ENCODE peak calls at places on chromosome 17, in six cellular contexts. Y is body of pancreas, S is heart right ventricle, T is HCT116, Z is GM23338, U is fibroblast of lung. X is an unnamed sample.

GRCh38 chr17:3794890-3795757 is 5.9 kb downstream of the ITGAE start:
- DNase-seq in Z (no peak), U (no peak), Y (no peak), T (no peak), S (no peak), X (peak; percentile 94)

GRCh38 chr17:50360716-50361115 is 12.3 kb downstream of the MRPL27 start:
- DNase-seq in S (no peak), Y (peak; percentile 9), T (no peak), U (no peak), Z (no peak), X (no peak)

GRCh38 chr17:76982408-76983074 is 114.3 kb downstream of the MGAT5B start:
- DNase-seq in Y (no peak), T (no peak), Z (no peak), S (no peak), U (no peak), X (no peak)

GRCh38 chr17:58520843-58521430 is 6.5 kb upstream of the MTMR4 start:
- DNase-seq in S (no peak), U (no peak), T (no peak), Z (peak; percentile 83), Y (no peak), X (no peak)

GRCh38 chr17:10121971-10122707 is 76.3 kb downstream of the GAS7 start:
- DNase-seq in U (no peak), S (no peak), Y (no peak), T (no peak), Z (no peak), X (no peak)

GRCh38 chr17:79915850-79916430 is 76.7 kb upstream of the CBX4 start:
- DNase-seq in S (peak; percentile 52), U (peak; percentile 55), T (peak; percentile 72), Z (peak; percentile 77), Y (peak; percentile 52), X (peak; percentile 92)

GRCh38 chr17:59617141-59617757 is 2.4 kb upstream of the CLTC start:
- DNase-seq in S (no peak), Z (no peak), Y (no peak), U (no peak), T (no peak), X (no peak)

GRCh38 chr17:64498308-64499203 is 1.7 kb upstream of the POLG2 start:
- DNase-seq in T (no peak), Z (no peak), U (no peak), S (no peak), Y (no peak), X (no peak)

GRCh38 chr17:75273968-75274708 is 3.1 kb upstream of the MIF4GD start:
- DNase-seq in Z (no peak), T (no peak), U (peak; percentile 88), Y (no peak), S (no peak), X (no peak)

GRCh38 chr17:81510798-81511549 is 1.6 kb downstream of the ACTG1 start:
- DNase-seq in Y (peak; percentile 37), T (no peak), U (no peak), S (no peak), Z (no peak), X (peak; percentile 91)

GRCh38 chr17:17500999-17501605 is 4.9 kb upstream of the RASD1 start:
- DNase-seq in T (no peak), Z (no peak), S (no peak), U (no peak), Y (no peak), X (no peak)

GRCh38 chr17:58172369-58173071 is 5.7 kb downstream of the OR4D2 start:
- DNase-seq in U (peak; percentile 19), Y (no peak), T (peak; percentile 79), Z (peak; percentile 86), S (no peak), X (no peak)

GRCh38 chr17:37089998-37090397 is 141.2 kb downstream of the AATF start:
- DNase-seq in S (no peak), U (no peak), Y (no peak), Z (no peak), T (no peak), X (no peak)

GRCh38 chr17:31595666-31596381 is 204.3 kb downstream of the RAB11FIP4 start:
- DNase-seq in U (no peak), T (no peak), Z (no peak), S (no peak), Y (no peak), X (peak; percentile 38)

GRCh38 chr17:64778367-64779290 is 116.5 kb upstream of the SMURF2 start:
- DNase-seq in S (no peak), T (no peak), U (no peak), Y (peak; percentile 38), Z (peak; percentile 69), X (no peak)

GRCh38 chr17:50675627-50676026 is 32.1 kb downstream of the ANKRD40 start:
- DNase-seq in S (no peak), T (no peak), U (no peak), Z (no peak), Y (peak; percentile 87), X (no peak)

GRCh38 chr17:49523196-49523595 is 28.1 kb downstream of the NGFR start:
- DNase-seq in U (no peak), Z (no peak), T (no peak), S (no peak), Y (no peak), X (no peak)

GRCh38 chr17:67038861-67039365 is 5.4 kb upstream of the CACNG1 start:
- DNase-seq in S (no peak), T (no peak), Y (no peak), Z (no peak), U (no peak), X (no peak)

GRCh38 chr17:5413682-5414081 is 5.8 kb downstream of the NUP88 start:
- DNase-seq in Y (no peak), T (peak; percentile 73), S (no peak), U (peak; percentile 93), Z (no peak), X (no peak)

GRCh38 chr17:49387374-49388289 is 25.6 kb upstream of the ZNF652 start:
- DNase-seq in Z (no peak), S (no peak), T (no peak), Y (no peak), U (no peak), X (no peak)

GRCh38 chr17:58534901-58535421 is 20.5 kb upstream of the MTMR4 start:
- DNase-seq in S (no peak), Y (no peak), Z (no peak), U (peak; percentile 51), T (peak; percentile 24), X (no peak)

GRCh38 chr17:72406501-72406900 is 285.7 kb downstream of the SOX9 start:
- DNase-seq in Z (no peak), S (no peak), T (no peak), Y (no peak), U (no peak), X (no peak)

GRCh38 chr17:2122641-2123302 is 67.9 kb downstream of the HIC1 start:
- DNase-seq in T (no peak), Z (peak; percentile 25), Y (peak; percentile 18), U (peak; percentile 91), S (peak; percentile 54), X (no peak)

GRCh38 chr17:12619444-12620199 is 46.1 kb upstream of the MYOCD start:
- DNase-seq in S (no peak), U (peak; percentile 51), Y (no peak), T (no peak), Z (no peak), X (no peak)

GRCh38 chr17:15092762-15093161 is 172.4 kb downstream of the PMP22 start:
- DNase-seq in U (peak; percentile 32), Z (no peak), T (no peak), Y (no peak), S (no peak), X (no peak)

GRCh38 chr17:27770877-27771276 is 29.5 kb downstream of the NOS2 start:
- DNase-seq in U (no peak), S (no peak), Z (no peak), T (no peak), Y (no peak), X (no peak)

GRCh38 chr17:68443974-68444464 is 13.3 kb downstream of the WIPI1 start:
- DNase-seq in U (no peak), Z (no peak), Y (no peak), S (no peak), T (no peak), X (no peak)

GRCh38 chr17:28524476-28525415 is 18.6 kb downstream of the FOXN1 start:
- DNase-seq in T (no peak), Y (peak; percentile 51), Z (no peak), U (peak; percentile 53), S (no peak), X (no peak)

GRCh38 chr17:76726231-76726765 is at the start of gene JMJD6:
- DNase-seq in S (peak; percentile 97), U (peak; percentile 96), Z (peak; percentile 96), Y (peak; percentile 96), T (peak; percentile 97), X (peak; percentile 97)

DNA sequence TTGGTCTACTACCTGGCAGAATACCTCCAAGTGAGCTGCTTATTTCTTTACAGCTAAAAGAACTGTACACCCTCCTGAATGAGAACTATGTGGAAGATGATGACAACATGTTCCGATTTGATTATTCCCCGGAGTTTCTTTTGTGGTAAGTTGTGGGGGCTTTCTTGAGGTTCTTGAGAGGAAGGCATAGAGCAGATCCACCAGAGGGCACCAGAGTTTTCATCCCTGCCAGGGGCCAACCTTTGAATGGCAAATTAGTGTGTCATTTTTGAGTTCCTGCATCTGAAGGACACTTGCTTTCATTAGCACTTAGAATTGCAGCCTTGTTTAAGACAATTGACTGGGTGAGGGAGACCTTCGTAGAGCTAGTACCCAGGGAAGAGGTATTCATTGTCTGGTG is 35.0 kb downstream of the NMT1 start:
- DNase-seq in T (peak; percentile 13), Z (peak; percentile 58), U (peak; percentile 48), S (no peak), Y (no peak), X (no peak)
- TF ChIP-seq CTCF in T (peak; percentile 64), Z (peak; percentile 62), U (peak; percentile 67), S (peak; percentile 32), Y (peak; percentile 12), X (peak; percentile 78)

GRCh38 chr17:39781814-39782213 is 44.1 kb downstream of the GRB7 start:
- DNase-seq in S (no peak), T (no peak), Y (no peak), U (no peak), Z (no peak), X (no peak)

GRCh38 chr17:39777534-39778365 is 40.0 kb downstream of the GRB7 start:
- DNase-seq in S (no peak), Z (no peak), Y (no peak), U (no peak), T (no peak), X (no peak)

GRCh38 chr17:39782980-39783379 is 45.2 kb downstream of the GRB7 start:
- DNase-seq in S (no peak), T (no peak), Y (no peak), Z (no peak), U (no peak), X (no peak)

GRCh38 chr17:39782481-39782880 is 44.7 kb downstream of the GRB7 start:
- DNase-seq in T (no peak), U (peak; percentile 3), Y (peak; percentile 16), S (no peak), Z (no peak), X (no peak)

GRCh38 chr17:39781028-39781800 is 43.5 kb downstream of the GRB7 start:
- DNase-seq in Z (no peak), U (no peak), S (no peak), Y (no peak), T (no peak), X (no peak)
- TF ChIP-seq CTCF in Z (no peak), U (no peak), S (no peak), Y (no peak), T (no peak), X (no peak)

GRCh38 chr17:55259684-55260111 is 5.1 kb upstream of the HLF start:
- DNase-seq in Y (no peak), Z (no peak), U (no peak), S (no peak), T (no peak), X (no peak)
- TF ChIP-seq CTCF in Y (no peak), Z (no peak), U (no peak), S (no peak), T (no peak), X (no peak)

GRCh38 chr17:42025191-42025579 is 5.3 kb downstream of the NKIRAS2 start:
- DNase-seq in T (no peak), S (no peak), U (no peak), Z (no peak), Y (no peak), X (no peak)
- TF ChIP-seq CTCF in T (no peak), S (no peak), U (no peak), Z (no peak), Y (no peak), X (peak; percentile 36)

X was measured in chondrocyte.